ENCODE peak calls at places on chromosomes 12 and 14, in five cellular contexts. One of them, this sample, is unnamed.

GRCh38 chr14:77140937-77141591 is 527 bp downstream of the ZDHHC22 start:
- DNase-seq in H9: peak; percentile 80
- DNase-seq in mesendoderm: peak; percentile 82
- DNase-seq in neuronal stem cell: peak; percentile 82
- DNase-seq in IMR-90: peak; percentile 18
- DNase-seq in this sample: peak; percentile 44

GRCh38 chr12:15364221-15365170 is 42.2 kb downstream of the PTPRO start:
- DNase-seq in H9: no peak
- DNase-seq in mesendoderm: no peak
- DNase-seq in IMR-90: no peak
- DNase-seq in neuronal stem cell: no peak
- DNase-seq in this sample: no peak

GRCh38 chr14:74652541-74652940 is 40.5 kb upstream of the LTBP2 start:
- DNase-seq in mesendoderm: no peak
- DNase-seq in H9: no peak
- DNase-seq in neuronal stem cell: no peak
- DNase-seq in IMR-90: no peak
- DNase-seq in this sample: no peak

GRCh38 chr14:104362761-104363605 is 216.6 kb upstream of the C14orf180 start:
- DNase-seq in neuronal stem cell: no peak
- DNase-seq in mesendoderm: no peak
- DNase-seq in H9: no peak
- DNase-seq in IMR-90: no peak
- DNase-seq in this sample: no peak

GRCh38 chr14:74980398-74980745 is 22.3 kb upstream of the EIF2B2 start:
- DNase-seq in mesendoderm: no peak
- DNase-seq in H9: no peak
- DNase-seq in neuronal stem cell: no peak
- DNase-seq in IMR-90: no peak
- DNase-seq in this sample: no peak

GRCh38 chr12:128381537-128381936 is 114.6 kb downstream of the TMEM132C start:
- DNase-seq in IMR-90: no peak
- DNase-seq in neuronal stem cell: peak; percentile 27
- DNase-seq in H9: peak; percentile 57
- DNase-seq in mesendoderm: peak; percentile 37
- DNase-seq in this sample: no peak

GRCh38 chr12:46491548-46491947 is 119.0 kb upstream of the SLC38A2 start:
- DNase-seq in mesendoderm: no peak
- DNase-seq in neuronal stem cell: no peak
- DNase-seq in IMR-90: no peak
- DNase-seq in H9: no peak
- DNase-seq in this sample: no peak

GRCh38 chr12:13000935-13001724 is 1.1 kb upstream of the HEBP1 start:
- DNase-seq in IMR-90: peak; percentile 32
- DNase-seq in neuronal stem cell: peak; percentile 61
- DNase-seq in H9: peak; percentile 75
- DNase-seq in mesendoderm: peak; percentile 74
- DNase-seq in this sample: peak; percentile 68

GRCh38 chr14:51304956-51305355 is 64.9 kb downstream of the TMX1 start:
- DNase-seq in mesendoderm: no peak
- DNase-seq in neuronal stem cell: no peak
- DNase-seq in H9: no peak
- DNase-seq in IMR-90: peak; percentile 96
- DNase-seq in this sample: peak; percentile 99

GRCh38 chr12:94145231-94145979 is 3.0 kb upstream of the PLXNC1 start:
- DNase-seq in mesendoderm: no peak
- DNase-seq in H9: no peak
- DNase-seq in neuronal stem cell: no peak
- DNase-seq in IMR-90: peak; percentile 55
- DNase-seq in this sample: peak; percentile 30

GRCh38 chr12:11836282-11836963 is 186.9 kb downstream of the ETV6 start:
- DNase-seq in neuronal stem cell: no peak
- DNase-seq in H9: peak; percentile 27
- DNase-seq in IMR-90: no peak
- DNase-seq in mesendoderm: no peak
- DNase-seq in this sample: peak; percentile 17

GRCh38 chr12:39352470-39352869 is 90.5 kb downstream of the KIF21A start:
- DNase-seq in IMR-90: no peak
- DNase-seq in H9: no peak
- DNase-seq in neuronal stem cell: no peak
- DNase-seq in mesendoderm: no peak
- DNase-seq in this sample: no peak

GRCh38 chr12:24496755-24497154 is 452.1 kb downstream of the BCAT1 start:
- DNase-seq in mesendoderm: no peak
- DNase-seq in IMR-90: peak; percentile 80
- DNase-seq in H9: no peak
- DNase-seq in neuronal stem cell: no peak
- DNase-seq in this sample: peak; percentile 71

DNA sequence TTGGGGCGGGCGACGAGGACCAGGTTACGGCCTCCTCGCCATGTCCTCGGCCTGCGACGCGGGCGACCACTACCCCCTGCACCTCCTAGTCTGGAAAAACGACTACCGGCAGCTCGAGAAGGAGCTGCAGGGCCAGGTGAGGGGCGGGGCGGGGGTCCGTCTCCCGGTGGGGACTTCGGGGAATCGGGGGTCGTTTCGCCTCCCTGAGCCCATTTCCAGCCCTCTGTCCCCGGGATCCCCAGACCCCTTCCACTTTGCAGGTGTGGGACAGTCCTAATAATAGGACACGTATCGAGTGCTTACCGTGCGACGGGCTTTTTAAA is 380 bp downstream of the ANKRD13A start:
- DNase-seq in H9: no peak
- DNase-seq in IMR-90: no peak
- DNase-seq in neuronal stem cell: no peak
- DNase-seq in mesendoderm: no peak
- DNase-seq in this sample: no peak
- H4K8ac ChIP-seq in H9: no peak overlapping the region
- H4K8ac ChIP-seq in IMR-90: peak overlapping the region; percentile 80
- H4K8ac ChIP-seq in neuronal stem cell: no peak overlapping the region
- H4K8ac ChIP-seq in mesendoderm: no peak overlapping the region
- H4K8ac ChIP-seq in this sample: no peak overlapping the region

DNA sequence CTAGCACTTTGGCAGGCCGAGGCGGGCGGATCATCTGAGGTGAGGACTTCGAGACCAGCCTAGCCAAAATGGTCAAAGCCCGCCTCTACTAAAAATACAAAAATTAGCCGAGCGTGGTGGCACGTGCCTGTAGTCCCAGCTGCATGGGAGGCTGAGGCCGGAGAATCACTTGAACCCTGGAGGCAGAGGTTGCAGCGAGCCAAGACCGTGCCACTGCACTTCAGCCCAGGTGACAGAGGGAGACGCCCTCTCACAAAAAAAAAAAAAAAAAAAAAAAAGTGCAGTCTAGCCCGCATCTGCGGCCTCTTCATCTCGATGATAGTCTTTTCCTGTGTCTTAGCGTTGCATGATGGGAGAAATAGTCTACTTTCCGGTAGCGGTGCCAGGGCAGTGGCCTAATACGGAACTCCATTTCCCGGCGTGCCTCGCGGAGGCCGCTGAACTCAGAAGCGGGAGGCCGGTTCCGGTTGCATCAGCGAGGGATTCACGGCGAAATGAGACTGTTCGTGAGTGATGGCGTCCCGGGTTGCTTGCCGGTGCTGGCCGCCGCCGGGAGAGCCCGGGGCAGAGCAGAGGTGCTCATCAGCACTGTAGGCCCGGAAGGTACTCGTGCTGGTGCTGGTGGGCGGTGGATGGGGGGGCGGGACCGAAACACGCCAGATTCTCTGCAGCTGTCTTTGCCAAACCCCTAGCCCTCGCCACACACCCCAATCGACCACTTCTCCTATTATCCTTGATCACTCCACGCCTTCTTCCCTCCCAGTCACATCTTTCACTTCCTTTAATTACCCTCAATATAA is at the start of gene MARS1:
- DNase-seq in mesendoderm: peak; percentile 99
- DNase-seq in IMR-90: peak; percentile 96
- DNase-seq in neuronal stem cell: peak; percentile 83
- DNase-seq in H9: peak; percentile 97
- DNase-seq in this sample: peak; percentile 96
- H2BK15ac ChIP-seq in mesendoderm: no peak within 1 kb of the TSS
- H2BK15ac ChIP-seq in IMR-90: peak within 1 kb of the TSS; percentile 28
- H2BK15ac ChIP-seq in neuronal stem cell: no peak within 1 kb of the TSS
- H2BK15ac ChIP-seq in H9: no peak within 1 kb of the TSS
- H2BK15ac ChIP-seq in this sample: peak within 1 kb of the TSS; percentile 2

GRCh38 chr12:2052861-2053674 is at the start of gene CACNA1C:
- DNase-seq in neuronal stem cell: peak; percentile 68
- DNase-seq in IMR-90: peak; percentile 66
- DNase-seq in H9: peak; percentile 79
- DNase-seq in mesendoderm: peak; percentile 75
- DNase-seq in this sample: peak; percentile 66
- H4K8ac ChIP-seq in neuronal stem cell: no peak within 1 kb of the TSS
- H4K8ac ChIP-seq in IMR-90: no peak within 1 kb of the TSS
- H4K8ac ChIP-seq in H9: no peak within 1 kb of the TSS
- H4K8ac ChIP-seq in mesendoderm: no peak within 1 kb of the TSS
- H4K8ac ChIP-seq in this sample: no peak within 1 kb of the TSS

GRCh38 chr12:2961705-2962104 is 2.5 kb downstream of the TEAD4 start:
- DNase-seq in mesendoderm: peak; percentile 32
- DNase-seq in H9: no peak
- DNase-seq in neuronal stem cell: no peak
- DNase-seq in IMR-90: no peak
- DNase-seq in this sample: no peak

GRCh38 chr12:2960432-2960956 is 1.3 kb downstream of the TEAD4 start:
- DNase-seq in H9: peak; percentile 48
- DNase-seq in mesendoderm: peak; percentile 45
- DNase-seq in IMR-90: peak; percentile 67
- DNase-seq in neuronal stem cell: peak; percentile 20
- DNase-seq in this sample: peak; percentile 72

GRCh38 chr12:2963760-2964292 is 4.6 kb downstream of the TEAD4 start:
- DNase-seq in IMR-90: peak; percentile 20
- DNase-seq in mesendoderm: peak; percentile 91
- DNase-seq in neuronal stem cell: no peak
- DNase-seq in H9: peak; percentile 92
- DNase-seq in this sample: peak; percentile 43

GRCh38 chr12:2960996-2961616 is 1.9 kb downstream of the TEAD4 start:
- DNase-seq in H9: no peak
- DNase-seq in mesendoderm: peak; percentile 60
- DNase-seq in neuronal stem cell: no peak
- DNase-seq in IMR-90: peak; percentile 18
- DNase-seq in this sample: peak; percentile 48

GRCh38 chr12:2963154-2963759 is 4.1 kb downstream of the TEAD4 start:
- DNase-seq in IMR-90: no peak
- DNase-seq in neuronal stem cell: no peak
- DNase-seq in H9: peak; percentile 77
- DNase-seq in mesendoderm: peak; percentile 75
- DNase-seq in this sample: peak; percentile 22
- H2BK15ac ChIP-seq in IMR-90: no peak overlapping the region
- H2BK15ac ChIP-seq in neuronal stem cell: no peak overlapping the region
- H2BK15ac ChIP-seq in H9: no peak overlapping the region
- H2BK15ac ChIP-seq in mesendoderm: no peak overlapping the region
- H2BK15ac ChIP-seq in this sample: no peak overlapping the region

DNA sequence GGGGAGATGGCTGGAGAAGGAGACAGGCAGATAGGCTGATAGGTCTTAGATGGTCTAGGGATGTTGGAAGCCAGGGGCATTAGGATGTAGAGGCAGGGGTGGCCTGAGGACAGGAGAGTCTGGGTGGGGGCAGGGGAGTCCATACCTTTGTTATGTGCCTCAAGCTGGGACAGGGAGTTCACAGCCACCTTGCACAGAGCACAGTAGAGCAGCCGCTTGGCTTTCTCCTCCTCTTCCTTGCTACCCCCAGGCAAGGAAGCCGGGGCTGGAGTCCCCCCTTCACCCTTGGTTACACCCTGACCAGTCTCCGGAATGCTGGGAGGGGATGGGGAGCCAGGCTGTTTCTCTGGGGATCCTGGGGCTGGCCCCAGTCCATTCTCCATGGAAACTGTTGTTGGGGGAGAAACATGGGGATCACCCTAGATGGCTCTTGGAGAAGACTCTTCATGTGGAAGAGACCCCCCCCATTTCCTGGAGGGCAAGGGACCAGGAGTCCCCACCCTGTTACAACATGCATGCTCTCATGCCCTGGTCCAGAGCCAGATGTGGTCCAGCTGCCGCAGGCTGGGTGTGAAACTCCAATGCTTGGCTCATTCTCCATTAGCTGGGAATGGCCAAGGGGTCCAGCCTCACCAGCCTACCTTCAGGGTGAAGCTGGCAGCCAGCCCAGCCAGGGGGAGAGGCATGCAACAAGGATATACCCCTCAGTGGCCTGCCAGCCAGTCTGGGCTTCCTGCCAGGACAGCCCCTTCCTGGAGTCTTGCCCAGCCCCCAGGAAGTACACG is 7.2 kb upstream of the GPR84 start:
- DNase-seq in H9: no peak
- DNase-seq in IMR-90: no peak
- DNase-seq in mesendoderm: no peak
- DNase-seq in neuronal stem cell: no peak
- DNase-seq in this sample: no peak
- H4K8ac ChIP-seq in H9: no peak overlapping the region
- H4K8ac ChIP-seq in IMR-90: no peak overlapping the region
- H4K8ac ChIP-seq in mesendoderm: no peak overlapping the region
- H4K8ac ChIP-seq in neuronal stem cell: no peak overlapping the region
- H4K8ac ChIP-seq in this sample: no peak overlapping the region